ENCODE peak calls at places on chromosomes 7 and 10, in ten cellular contexts. Q, H, O, W, P, X, S, V, A and N are unnamed samples.

GRCh38 chr7:30750574-30751256 is 1.2 kb upstream of the INMT start:
- DNase-seq in Q (no peak), H (no peak), O (peak; percentile 45), W (peak; percentile 92), P (peak; percentile 87), X (peak; percentile 70), S (peak; percentile 38), V (peak; percentile 64), A (no peak), N (no peak)

GRCh38 chr10:84499846-84500245 is 171.5 kb downstream of the CCSER2 start:
- DNase-seq in Q (no peak), H (peak; percentile 35), O (no peak), W (peak; percentile 12), P (no peak), X (no peak), S (peak; percentile 67), V (no peak), A (no peak), N (no peak)

GRCh38 chr7:43650457-43651052 is 67.6 kb downstream of the STK17A start:
- DNase-seq in Q (no peak), H (no peak), O (no peak), W (peak; percentile 92), P (no peak), X (no peak), S (no peak), V (peak; percentile 78), A (no peak), N (no peak)

GRCh38 chr7:68043546-68043945 is 1046.9 kb downstream of the TYW1 start:
- DNase-seq in Q (no peak), H (no peak), O (no peak), W (no peak), P (no peak), X (no peak), S (no peak), V (no peak), A (no peak), N (no peak)

GRCh38 chr7:32941996-32942782 is 15.1 kb upstream of the FKBP9 start:
- DNase-seq in Q (peak; percentile 26), H (peak; percentile 36), O (peak; percentile 68), W (peak; percentile 32), P (peak; percentile 87), X (peak; percentile 74), S (peak; percentile 77), V (peak; percentile 14), A (peak; percentile 30), N (peak; percentile 52)

GRCh38 chr10:71975891-71976725 is 11.9 kb downstream of the CHST3 start:
- DNase-seq in Q (no peak), H (no peak), O (no peak), W (peak; percentile 83), P (peak; percentile 80), X (peak; percentile 62), S (no peak), V (peak; percentile 49), A (no peak), N (no peak)

GRCh38 chr7:11749629-11750028 is 82.4 kb downstream of the THSD7A start:
- DNase-seq in Q (no peak), H (no peak), O (no peak), W (no peak), P (no peak), X (no peak), S (no peak), V (no peak), A (no peak), N (no peak)

GRCh38 chr7:45188736-45189135 is 31.1 kb downstream of the RAMP3 start:
- DNase-seq in Q (no peak), H (no peak), O (no peak), W (no peak), P (no peak), X (no peak), S (peak; percentile 33), V (no peak), A (no peak), N (no peak)

GRCh38 chr10:21721000-21721670 is 187.1 kb downstream of the MLLT10 start:
- DNase-seq in Q (no peak), H (no peak), O (no peak), W (peak; percentile 68), P (no peak), X (no peak), S (no peak), V (no peak), A (no peak), N (no peak)

GRCh38 chr7:107468824-107469223 is 1.0 kb upstream of the GPR22 start:
- DNase-seq in Q (no peak), H (no peak), O (no peak), W (no peak), P (no peak), X (no peak), S (no peak), V (no peak), A (no peak), N (no peak)

GRCh38 chr7:107469836-107470416 is at the start of gene GPR22:
- DNase-seq in Q (no peak), H (no peak), O (no peak), W (no peak), P (no peak), X (no peak), S (no peak), V (no peak), A (no peak), N (no peak)

GRCh38 chr7:107473975-107474598 is 4.2 kb downstream of the GPR22 start:
- DNase-seq in Q (no peak), H (no peak), O (no peak), W (no peak), P (no peak), X (no peak), S (no peak), V (no peak), A (no peak), N (no peak)

GRCh38 chr7:107471292-107472070 is 1.6 kb downstream of the GPR22 start:
- DNase-seq in Q (no peak), H (no peak), O (no peak), W (no peak), P (no peak), X (no peak), S (no peak), V (no peak), A (no peak), N (no peak)

DNA sequence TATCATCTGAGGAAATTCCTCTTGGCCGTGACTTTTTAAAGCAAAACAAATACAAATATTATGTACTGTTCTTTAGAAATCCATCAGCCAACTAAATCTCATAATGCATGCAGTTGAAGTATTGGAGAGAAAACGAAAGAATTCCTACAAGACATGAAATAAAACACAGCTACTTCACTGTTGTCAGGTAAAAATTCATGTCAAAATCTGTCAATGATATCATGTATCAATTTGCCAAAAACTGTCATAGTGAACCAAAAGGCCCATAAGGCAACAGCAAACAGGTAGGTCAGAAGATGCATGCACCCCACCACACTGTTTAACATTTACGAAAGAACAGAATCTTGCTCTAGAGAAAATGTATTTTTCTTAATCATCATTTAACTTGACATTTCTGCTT is 2.3 kb downstream of the GPR22 start:
- DNase-seq in Q (no peak), H (no peak), O (no peak), W (no peak), P (no peak), X (no peak), S (no peak), V (no peak), A (no peak), N (no peak)
- H3K4me3 ChIP-seq in Q (no peak overlapping the region), H (no peak overlapping the region), O (no peak overlapping the region), W (no peak overlapping the region), P (no peak overlapping the region), X (no peak overlapping the region), S (no peak overlapping the region), V (no peak overlapping the region), A (no peak overlapping the region), N (no peak overlapping the region)

GRCh38 chr7:156533420-156533819 is 107.2 kb upstream of the RNF32 start:
- DNase-seq in Q (no peak), H (no peak), O (no peak), W (no peak), P (no peak), X (no peak), S (no peak), V (no peak), A (no peak), N (no peak)
- H3K27me3 ChIP-seq in Q (no peaks in the 10 kb centered on the region), H (no peaks in the 10 kb centered on the region), O (no peaks in the 10 kb centered on the region), W (no peaks in the 10 kb centered on the region), P (no peaks in the 10 kb centered on the region), X (no peaks in the 10 kb centered on the region), S (no peaks in the 10 kb centered on the region), V (no peaks in the 10 kb centered on the region), A (no peaks in the 10 kb centered on the region), N (no peaks in the 10 kb centered on the region)

GRCh38 chr7:139367438-139368155 is 7.9 kb downstream of the LUC7L2 start:
- DNase-seq in Q (no peak), H (no peak), O (no peak), W (no peak), P (no peak), X (no peak), S (no peak), V (no peak), A (no peak), N (no peak)

GRCh38 chr7:139370301-139370942 is 10.7 kb downstream of the LUC7L2 start:
- DNase-seq in Q (no peak), H (no peak), O (no peak), W (no peak), P (no peak), X (no peak), S (no peak), V (no peak), A (no peak), N (no peak)

GRCh38 chr7:139366400-139366799 is 6.7 kb downstream of the LUC7L2 start:
- DNase-seq in Q (no peak), H (no peak), O (no peak), W (no peak), P (no peak), X (no peak), S (no peak), V (no peak), A (no peak), N (no peak)

GRCh38 chr7:139374246-139374645 is 14.6 kb downstream of the LUC7L2 start:
- DNase-seq in Q (no peak), H (no peak), O (no peak), W (no peak), P (no peak), X (no peak), S (no peak), V (no peak), A (no peak), N (no peak)

GRCh38 chr7:139370943-139371313 is 11.2 kb downstream of the LUC7L2 start:
- DNase-seq in Q (no peak), H (no peak), O (no peak), W (no peak), P (no peak), X (no peak), S (no peak), V (no peak), A (no peak), N (no peak)
- H3K4me3 ChIP-seq in Q (no peak overlapping the region), H (no peak overlapping the region), O (no peak overlapping the region), W (no peak overlapping the region), P (no peak overlapping the region), X (no peak overlapping the region), S (no peak overlapping the region), V (no peak overlapping the region), A (no peak overlapping the region), N (no peak overlapping the region)

GRCh38 chr7:3591150-3591549 is 290.1 kb downstream of the SDK1 start:
- DNase-seq in Q (no peak), H (no peak), O (no peak), W (no peak), P (no peak), X (no peak), S (no peak), V (no peak), A (no peak), N (no peak)
- H3K27me3 ChIP-seq in Q (no peaks in the 10 kb centered on the region), H (no peaks in the 10 kb centered on the region), O (no peaks in the 10 kb centered on the region), W (no peaks in the 10 kb centered on the region), P (no peaks in the 10 kb centered on the region), X (no peaks in the 10 kb centered on the region), S (no peaks in the 10 kb centered on the region), V (no peaks in the 10 kb centered on the region), A (no peaks in the 10 kb centered on the region), N (no peaks in the 10 kb centered on the region)